ENCODE peak calls at places on chromosome 5, in seven cellular contexts. One of them, this sample, is unnamed.
A peak's percentile ranks its signal among the peaks of the same experiment; 100 is the strongest.

GRCh38 chr5:131758520-131758900 is 38.3 kb downstream of the FNIP1 start:
- DNase-seq in NCI-H1092 treated with DMSO at 0.1 percent for 48 hours: no peak
- DNase-seq in SW 1271: no peak
- DNase-seq in EL: peak; percentile 15
- DNase-seq in stimulated activated CD8-positive, alpha-beta memory T cell treated with anti-CD3 and anti-CD28 coated beads, Interleukin-12 subunit alpha, Interleukin-12 subunit beta, amount 100 ng/mL, for 1 hour: no peak
- DNase-seq in sciatic nerve: no peak
- DNase-seq in AML-193: no peak
- DNase-seq in this sample: no peak

GRCh38 chr5:74201334-74202081 is 439.0 kb downstream of the ENC1 start:
- DNase-seq in NCI-H1092 treated with DMSO at 0.1 percent for 48 hours: peak; percentile 88
- DNase-seq in SW 1271: peak; percentile 63
- DNase-seq in EL: peak; percentile 54
- DNase-seq in stimulated activated CD8-positive, alpha-beta memory T cell treated with anti-CD3 and anti-CD28 coated beads, Interleukin-12 subunit alpha, Interleukin-12 subunit beta, amount 100 ng/mL, for 1 hour: no peak
- DNase-seq in sciatic nerve: peak; percentile 68
- DNase-seq in AML-193: no peak
- DNase-seq in this sample: peak; percentile 27

GRCh38 chr5:93257616-93258015 is 323.4 kb downstream of the NR2F1-AS1 start:
- DNase-seq in NCI-H1092 treated with DMSO at 0.1 percent for 48 hours: no peak
- DNase-seq in SW 1271: no peak
- DNase-seq in EL: peak; percentile 61
- DNase-seq in stimulated activated CD8-positive, alpha-beta memory T cell treated with anti-CD3 and anti-CD28 coated beads, Interleukin-12 subunit alpha, Interleukin-12 subunit beta, amount 100 ng/mL, for 1 hour: no peak
- DNase-seq in sciatic nerve: no peak
- DNase-seq in AML-193: no peak
- DNase-seq in this sample: no peak

GRCh38 chr5:11046160-11046559 is 285.1 kb upstream of the DAP start:
- DNase-seq in NCI-H1092 treated with DMSO at 0.1 percent for 48 hours: no peak
- DNase-seq in SW 1271: no peak
- DNase-seq in EL: peak; percentile 12
- DNase-seq in stimulated activated CD8-positive, alpha-beta memory T cell treated with anti-CD3 and anti-CD28 coated beads, Interleukin-12 subunit alpha, Interleukin-12 subunit beta, amount 100 ng/mL, for 1 hour: no peak
- DNase-seq in sciatic nerve: no peak
- DNase-seq in AML-193: no peak
- DNase-seq in this sample: no peak

GRCh38 chr5:154285661-154286408 is 95.3 kb downstream of the GALNT10 start:
- DNase-seq in NCI-H1092 treated with DMSO at 0.1 percent for 48 hours: no peak
- DNase-seq in SW 1271: peak; percentile 51
- DNase-seq in EL: peak; percentile 76
- DNase-seq in stimulated activated CD8-positive, alpha-beta memory T cell treated with anti-CD3 and anti-CD28 coated beads, Interleukin-12 subunit alpha, Interleukin-12 subunit beta, amount 100 ng/mL, for 1 hour: no peak
- DNase-seq in sciatic nerve: no peak
- DNase-seq in AML-193: no peak
- DNase-seq in this sample: no peak

GRCh38 chr5:4551034-4551433 is 589.1 kb upstream of the ADAMTS16 start:
- DNase-seq in NCI-H1092 treated with DMSO at 0.1 percent for 48 hours: no peak
- DNase-seq in SW 1271: no peak
- DNase-seq in EL: no peak
- DNase-seq in stimulated activated CD8-positive, alpha-beta memory T cell treated with anti-CD3 and anti-CD28 coated beads, Interleukin-12 subunit alpha, Interleukin-12 subunit beta, amount 100 ng/mL, for 1 hour: no peak
- DNase-seq in sciatic nerve: no peak
- DNase-seq in AML-193: no peak
- DNase-seq in this sample: no peak

GRCh38 chr5:158164648-158165047 is 305.7 kb upstream of the CLINT1 start:
- DNase-seq in NCI-H1092 treated with DMSO at 0.1 percent for 48 hours: no peak
- DNase-seq in SW 1271: no peak
- DNase-seq in EL: no peak
- DNase-seq in stimulated activated CD8-positive, alpha-beta memory T cell treated with anti-CD3 and anti-CD28 coated beads, Interleukin-12 subunit alpha, Interleukin-12 subunit beta, amount 100 ng/mL, for 1 hour: no peak
- DNase-seq in sciatic nerve: no peak
- DNase-seq in AML-193: no peak
- DNase-seq in this sample: no peak

GRCh38 chr5:74851026-74851425 is 15.2 kb downstream of the FAM169A start:
- DNase-seq in NCI-H1092 treated with DMSO at 0.1 percent for 48 hours: no peak
- DNase-seq in SW 1271: no peak
- DNase-seq in EL: no peak
- DNase-seq in stimulated activated CD8-positive, alpha-beta memory T cell treated with anti-CD3 and anti-CD28 coated beads, Interleukin-12 subunit alpha, Interleukin-12 subunit beta, amount 100 ng/mL, for 1 hour: no peak
- DNase-seq in sciatic nerve: no peak
- DNase-seq in AML-193: no peak
- DNase-seq in this sample: no peak

GRCh38 chr5:6812800-6813731 is 99.8 kb downstream of the TENT4A start:
- DNase-seq in NCI-H1092 treated with DMSO at 0.1 percent for 48 hours: no peak
- DNase-seq in SW 1271: no peak
- DNase-seq in EL: no peak
- DNase-seq in stimulated activated CD8-positive, alpha-beta memory T cell treated with anti-CD3 and anti-CD28 coated beads, Interleukin-12 subunit alpha, Interleukin-12 subunit beta, amount 100 ng/mL, for 1 hour: no peak
- DNase-seq in sciatic nerve: no peak
- DNase-seq in AML-193: no peak
- DNase-seq in this sample: no peak

GRCh38 chr5:6745706-6746217 is 32.5 kb downstream of the TENT4A start:
- DNase-seq in NCI-H1092 treated with DMSO at 0.1 percent for 48 hours: peak; percentile 24
- DNase-seq in SW 1271: peak; percentile 38
- DNase-seq in EL: peak; percentile 55
- DNase-seq in stimulated activated CD8-positive, alpha-beta memory T cell treated with anti-CD3 and anti-CD28 coated beads, Interleukin-12 subunit alpha, Interleukin-12 subunit beta, amount 100 ng/mL, for 1 hour: no peak
- DNase-seq in sciatic nerve: no peak
- DNase-seq in AML-193: peak; percentile 31
- DNase-seq in this sample: peak; percentile 51

GRCh38 chr5:52787600-52788504 is at the start of the genes ITGA1 and PELO:
- DNase-seq in NCI-H1092 treated with DMSO at 0.1 percent for 48 hours: no peak
- DNase-seq in SW 1271: peak; percentile 91
- DNase-seq in EL: peak; percentile 90
- DNase-seq in stimulated activated CD8-positive, alpha-beta memory T cell treated with anti-CD3 and anti-CD28 coated beads, Interleukin-12 subunit alpha, Interleukin-12 subunit beta, amount 100 ng/mL, for 1 hour: no peak
- DNase-seq in sciatic nerve: peak; percentile 78
- DNase-seq in AML-193: peak; percentile 50
- DNase-seq in this sample: peak; percentile 49

GRCh38 chr5:168193518-168194240 is 97.8 kb upstream of the WWC1 start:
- DNase-seq in NCI-H1092 treated with DMSO at 0.1 percent for 48 hours: no peak
- DNase-seq in SW 1271: no peak
- DNase-seq in EL: no peak
- DNase-seq in stimulated activated CD8-positive, alpha-beta memory T cell treated with anti-CD3 and anti-CD28 coated beads, Interleukin-12 subunit alpha, Interleukin-12 subunit beta, amount 100 ng/mL, for 1 hour: no peak
- DNase-seq in sciatic nerve: no peak
- DNase-seq in AML-193: no peak
- DNase-seq in this sample: no peak

GRCh38 chr5:32960340-32961065 is 249.4 kb downstream of the NPR3 start:
- DNase-seq in NCI-H1092 treated with DMSO at 0.1 percent for 48 hours: no peak
- DNase-seq in SW 1271: no peak
- DNase-seq in EL: no peak
- DNase-seq in stimulated activated CD8-positive, alpha-beta memory T cell treated with anti-CD3 and anti-CD28 coated beads, Interleukin-12 subunit alpha, Interleukin-12 subunit beta, amount 100 ng/mL, for 1 hour: no peak
- DNase-seq in sciatic nerve: no peak
- DNase-seq in AML-193: no peak
- DNase-seq in this sample: no peak

GRCh38 chr5:174910245-174910737 is 185.9 kb downstream of the MSX2 start:
- DNase-seq in NCI-H1092 treated with DMSO at 0.1 percent for 48 hours: peak; percentile 19
- DNase-seq in SW 1271: peak; percentile 48
- DNase-seq in EL: peak; percentile 63
- DNase-seq in stimulated activated CD8-positive, alpha-beta memory T cell treated with anti-CD3 and anti-CD28 coated beads, Interleukin-12 subunit alpha, Interleukin-12 subunit beta, amount 100 ng/mL, for 1 hour: peak; percentile 18
- DNase-seq in sciatic nerve: peak; percentile 76
- DNase-seq in AML-193: peak; percentile 38
- DNase-seq in this sample: peak; percentile 51

GRCh38 chr5:145433077-145433476 is 402.1 kb downstream of the PRELID2 start:
- DNase-seq in NCI-H1092 treated with DMSO at 0.1 percent for 48 hours: no peak
- DNase-seq in SW 1271: no peak
- DNase-seq in EL: no peak
- DNase-seq in stimulated activated CD8-positive, alpha-beta memory T cell treated with anti-CD3 and anti-CD28 coated beads, Interleukin-12 subunit alpha, Interleukin-12 subunit beta, amount 100 ng/mL, for 1 hour: no peak
- DNase-seq in sciatic nerve: no peak
- DNase-seq in AML-193: no peak
- DNase-seq in this sample: no peak

GRCh38 chr5:26259081-26259480 is 779.3 kb downstream of the CDH9 start:
- DNase-seq in NCI-H1092 treated with DMSO at 0.1 percent for 48 hours: no peak
- DNase-seq in SW 1271: no peak
- DNase-seq in EL: no peak
- DNase-seq in stimulated activated CD8-positive, alpha-beta memory T cell treated with anti-CD3 and anti-CD28 coated beads, Interleukin-12 subunit alpha, Interleukin-12 subunit beta, amount 100 ng/mL, for 1 hour: no peak
- DNase-seq in sciatic nerve: no peak
- DNase-seq in AML-193: no peak
- DNase-seq in this sample: no peak

This sample was measured in Kasumi-1.